ENCODE peak calls at places on chromosomes 16 and 17, in five cellular contexts. S is cardiac muscle cell, I is transverse colon, X is K562, R is psoas muscle. T is an unnamed sample.

GRCh38 chr17:45841883-45842525 is 2.7 kb upstream of the SPPL2C start:
- DNase-seq in R (no peak), I (no peak), X (no peak), S (no peak), T (no peak)

GRCh38 chr17:17765359-17765758 is 71.4 kb downstream of the SREBF1 start:
- DNase-seq in S (no peak), R (no peak), X (no peak), I (no peak), T (no peak)

GRCh38 chr17:82059272-82060000 is 6.2 kb downstream of the DUS1L start:
- DNase-seq in S (no peak), I (no peak), X (no peak), R (no peak), T (no peak)

GRCh38 chr17:82889496-82890338 is 49.9 kb upstream of the ZNF750 start:
- DNase-seq in I (peak; percentile 74), R (no peak), S (no peak), X (no peak), T (no peak)

GRCh38 chr17:65785109-65785508 is 223.7 kb upstream of the AXIN2 start:
- DNase-seq in R (no peak), S (peak; percentile 95), I (no peak), X (no peak), T (no peak)

GRCh38 chr17:72529386-72529785 is 408.6 kb downstream of the SOX9 start:
- DNase-seq in R (no peak), S (no peak), X (no peak), I (no peak), T (no peak)

GRCh38 chr16:31357324-31358156 is 2.6 kb downstream of the ITGAX start:
- DNase-seq in S (no peak), R (no peak), X (no peak), I (no peak), T (no peak)

GRCh38 chr17:6079155-6079554 is 9.0 kb downstream of the WSCD1 start:
- DNase-seq in X (no peak), S (no peak), I (no peak), R (no peak), T (no peak)

GRCh38 chr16:87954826-87955225 is 3.6 kb downstream of the BANP start:
- DNase-seq in S (no peak), X (no peak), I (peak; percentile 47), R (no peak), T (no peak)

GRCh38 chr16:75224683-75225082 is 5.9 kb downstream of the CTRB1 start:
- DNase-seq in X (no peak), R (no peak), I (no peak), S (no peak), T (no peak)

GRCh38 chr17:63446981-63447687 is 1.0 kb upstream of the CYB561 start:
- DNase-seq in R (no peak), I (peak; percentile 56), S (peak; percentile 91), X (no peak), T (no peak)

GRCh38 chr16:4713663-4714501 is 20.2 kb downstream of the ANKS3 start:
- DNase-seq in X (no peak), S (no peak), R (no peak), I (no peak), T (no peak)

GRCh38 chr16:67803894-67804293 is 2.5 kb downstream of the RANBP10 start:
- DNase-seq in I (no peak), X (no peak), R (no peak), S (no peak), T (no peak)

GRCh38 chr16:20884240-20884556 is 16.0 kb downstream of the DCUN1D3 start:
- DNase-seq in R (no peak), X (no peak), S (peak; percentile 85), I (peak; percentile 24), T (no peak)

GRCh38 chr16:361341-361871 is 8.9 kb upstream of the AXIN1 start:
- DNase-seq in R (peak; percentile 9), S (no peak), X (no peak), I (no peak), T (no peak)

GRCh38 chr16:58119509-58119845 is 9.7 kb downstream of the CFAP20 start:
- DNase-seq in R (no peak), S (no peak), X (no peak), I (no peak), T (no peak)

GRCh38 chr17:75764711-75765421 is at the start of gene GALK1:
- DNase-seq in R (peak; percentile 81), X (peak; percentile 92), I (peak; percentile 82), S (peak; percentile 74), T (no peak)

GRCh38 chr17:64004218-64004770 is 6.1 kb downstream of the PRR29 start:
- DNase-seq in S (no peak), I (no peak), R (no peak), X (no peak), T (no peak)

GRCh38 chr17:47317119-47317518 is 6.6 kb upstream of the EFCAB13 start:
- DNase-seq in R (peak; percentile 33), X (no peak), S (peak; percentile 52), I (no peak), T (no peak)

GRCh38 chr17:76088868-76089576 is 10.0 kb downstream of the ZACN start:
- DNase-seq in S (no peak), R (no peak), X (no peak), I (no peak), T (no peak)

GRCh38 chr17:21376835-21377690 is 906 bp downstream of the KCNJ12 start:
- DNase-seq in X (peak; percentile 28), I (no peak), S (peak; percentile 45), R (peak; percentile 44), T (no peak)

GRCh38 chr17:8294814-8295316 is 335 bp downstream of the SLC25A35 start:
- DNase-seq in R (no peak), I (no peak), S (no peak), X (no peak), T (no peak)

GRCh38 chr17:6706499-6706898 is 6.7 kb downstream of the SLC13A5 start:
- DNase-seq in R (no peak), X (no peak), S (no peak), I (no peak), T (no peak)

GRCh38 chr17:44267165-44267455 is 825 bp downstream of the SLC4A1 start:
- DNase-seq in R (no peak), I (no peak), S (no peak), X (no peak), T (no peak)

GRCh38 chr16:82187829-82188228 is 17.8 kb upstream of the MPHOSPH6 start:
- DNase-seq in X (no peak), S (no peak), I (no peak), R (no peak), T (no peak)

GRCh38 chr17:4520881-4521600 is 22.4 kb downstream of the SPNS2 start:
- DNase-seq in R (no peak), I (peak; percentile 36), S (peak; percentile 62), X (no peak), T (no peak)

GRCh38 chr16:7137560-7138330 is 194.9 kb upstream of the RBFOX1 start:
- DNase-seq in I (no peak), X (no peak), R (no peak), S (no peak), T (no peak)

GRCh38 chr16:57039148-57039812 is 49.9 kb downstream of the NLRC5 start:
- DNase-seq in X (no peak), R (no peak), S (peak; percentile 93), I (peak; percentile 33), T (no peak)

GRCh38 chr17:45221081-45221996 is at the start of gene FMNL1:
- DNase-seq in X (peak; percentile 71), R (peak; percentile 53), S (no peak), I (peak; percentile 75), T (no peak)

GRCh38 chr16:24845726-24846547 is at the start of gene SLC5A11:
- DNase-seq in I (peak; percentile 25), X (no peak), R (no peak), S (no peak), T (no peak)

GRCh38 chr16:67200491-67200890 is 1.6 kb downstream of the ELMO3 start:
- DNase-seq in X (no peak), R (no peak), S (no peak), I (no peak), T (no peak)

GRCh38 chr17:21094298-21094704 is 32.5 kb upstream of the DHRS7B start:
- DNase-seq in R (no peak), I (no peak), X (no peak), S (no peak), T (no peak)

GRCh38 chr17:40303009-40303657 is 5.8 kb upstream of the RARA start:
- DNase-seq in R (no peak), S (peak; percentile 83), X (peak; percentile 36), I (peak; percentile 62), T (no peak)

GRCh38 chr17:74780443-74781238 is 4.5 kb upstream of the NAT9 start:
- DNase-seq in S (no peak), I (no peak), R (no peak), X (peak; percentile 52), T (no peak)

GRCh38 chr17:2084129-2084765 is 29.3 kb downstream of the HIC1 start:
- DNase-seq in I (peak; percentile 77), S (peak; percentile 48), X (peak; percentile 62), R (peak; percentile 75), T (no peak)

DNA sequence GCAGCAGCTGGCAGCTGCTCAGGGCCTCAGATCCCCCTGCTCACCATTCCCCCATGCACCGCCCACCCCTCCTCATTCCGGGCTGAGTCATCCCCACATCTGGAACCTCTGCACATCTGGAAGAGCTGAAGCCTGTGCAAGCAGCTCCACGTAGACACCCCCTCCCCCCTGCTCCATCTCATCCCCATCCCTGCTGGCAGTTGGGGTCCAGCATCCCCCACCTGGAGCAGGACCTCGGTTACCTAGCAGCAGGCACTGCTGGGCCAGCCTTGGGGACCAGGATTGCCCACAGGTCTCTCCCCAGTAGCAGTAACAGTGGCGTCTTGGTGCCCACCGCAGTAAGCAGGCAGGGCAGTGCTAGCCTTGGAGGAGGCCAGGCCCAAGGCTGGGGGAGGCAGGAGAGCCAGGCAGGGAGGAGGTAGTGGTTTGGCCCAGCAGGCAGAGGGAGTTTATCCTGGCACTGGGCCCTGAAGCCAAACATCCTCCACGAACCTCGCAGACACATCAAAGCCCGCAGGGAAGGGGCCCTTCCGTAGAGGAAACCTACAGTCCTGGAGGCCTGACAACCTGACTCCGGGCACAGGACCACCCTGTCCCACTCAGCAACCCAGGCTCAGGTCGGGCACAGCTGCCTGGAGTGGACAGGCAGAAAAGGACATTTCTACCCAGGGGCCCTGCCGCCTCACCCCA is 7.7 kb upstream of the TMEM92 start:
- DNase-seq in R (peak; percentile 51), S (peak; percentile 90), X (no peak), I (peak; percentile 39), T (no peak)
- TF ChIP-seq CTCF in R (no peak), S (no peak), X (no peak), I (no peak), T (no peak)

GRCh38 chr17:48816774-48817590 is at the start of gene TTLL6:
- DNase-seq in R (peak; percentile 74), S (peak; percentile 88), I (peak; percentile 94), X (peak; percentile 96), T (no peak)
- TF ChIP-seq CTCF in R (no peak), S (no peak), I (no peak), X (no peak), T (no peak)

GRCh38 chr16:66167564-66168291 is 198.8 kb upstream of the CDH5 start:
- DNase-seq in X (no peak), R (no peak), I (no peak), S (peak; percentile 99), T (no peak)
- TF ChIP-seq CTCF in X (no peak), R (no peak), I (no peak), S (peak; percentile 81), T (no peak)

DNA sequence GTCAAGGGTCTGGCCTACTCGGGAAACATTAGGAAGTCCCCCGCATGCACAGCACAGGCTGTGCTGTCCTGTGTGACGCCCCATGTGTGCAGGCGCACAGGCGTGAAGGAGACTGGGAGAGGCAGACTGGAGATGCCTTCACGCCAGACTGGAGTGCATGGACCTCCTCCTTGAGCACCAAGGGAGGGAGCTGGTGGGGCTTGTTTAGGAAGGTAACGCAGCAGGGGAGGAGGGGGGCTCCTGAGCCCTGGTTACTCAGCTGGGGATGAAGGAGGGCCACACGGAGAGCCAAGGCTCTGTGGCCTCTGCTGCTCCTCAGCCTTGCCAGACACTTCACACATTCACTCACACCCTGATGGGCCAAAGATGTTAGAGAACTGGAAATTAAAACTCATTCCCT is 7.7 kb downstream of the HSDL1 start:
- DNase-seq in I (no peak), S (no peak), R (no peak), X (no peak), T (no peak)
- TF ChIP-seq CTCF in I (no peak), S (no peak), R (no peak), X (no peak), T (no peak)